ENCODE peak calls at places on chromosomes 5 and 9, in six cellular contexts. F is prostate gland; P is mesenchymal stem cell; E is cardiac fibroblast; D is choroid plexus epithelial cell; G is CD8-positive, alpha-beta T cell. I is an unnamed sample.

GRCh38 chr9:41229408-41230401 is 40.6 kb upstream of the ZNG1F start:
- DNase-seq in F (no peak), E (peak), D (peak), G (peak), P (peak), I (peak)

GRCh38 chr9:131530546-131530929 is 525 bp downstream of the UCK1 start:
- DNase-seq in D (peak), P (peak), F (peak), E (peak), G (no peak), I (no peak)

GRCh38 chr9:94868462-94868861 is 142.0 kb downstream of the AOPEP start:
- DNase-seq in E (no peak), G (no peak), P (no peak), F (no peak), D (no peak), I (peak)

GRCh38 chr5:83475540-83476469 is 4.3 kb downstream of the VCAN start:
- DNase-seq in F (no peak), D (peak), G (no peak), P (peak), E (peak), I (peak)

GRCh38 chr9:32291370-32291769 is 93.1 kb upstream of the ACO1 start:
- DNase-seq in E (no peak), G (no peak), D (no peak), P (no peak), F (no peak), I (no peak)

GRCh38 chr5:115810776-115811175 is 5.7 kb downstream of the CDO1 start:
- DNase-seq in G (no peak), P (no peak), F (no peak), D (peak), E (peak), I (peak)

GRCh38 chr9:14258156-14258555 is 55.8 kb downstream of the NFIB start:
- DNase-seq in D (peak), P (no peak), E (no peak), G (no peak), F (no peak), I (no peak)

GRCh38 chr5:1204693-1205242 is 3.4 kb downstream of the SLC6A19 start:
- DNase-seq in D (peak), E (peak), F (no peak), P (peak), G (no peak), I (peak)

GRCh38 chr9:122263699-122264349 is 816 bp downstream of the RBM18 start:
- DNase-seq in E (peak), F (no peak), G (no peak), D (peak), P (peak), I (no peak)

GRCh38 chr5:136522217-136522956 is 157.0 kb upstream of the TRPC7 start:
- DNase-seq in D (peak), F (no peak), E (no peak), P (no peak), G (no peak), I (no peak)

GRCh38 chr9:113544001-113544340 is 80.4 kb downstream of the RGS3 start:
- DNase-seq in D (no peak), F (no peak), E (no peak), P (no peak), G (no peak), I (no peak)

GRCh38 chr5:181167814-181168488 is 20.6 kb downstream of the OR2V2 start:
- DNase-seq in F (no peak), D (no peak), E (no peak), G (no peak), P (no peak), I (no peak)

GRCh38 chr9:100472725-100473261 is at the start of gene TMEFF1:
- DNase-seq in F (peak), P (peak), D (no peak), G (peak), E (no peak), I (peak)

GRCh38 chr5:13662646-13663045 is 281.8 kb downstream of the DNAH5 start:
- DNase-seq in F (no peak), E (no peak), D (no peak), P (no peak), G (no peak), I (no peak)

GRCh38 chr5:149317281-149318048 is 27.8 kb upstream of the GRPEL2 start:
- DNase-seq in D (peak), G (peak), E (peak), P (peak), F (no peak), I (peak)

GRCh38 chr9:4721736-4722135 is 19.3 kb downstream of the AK3 start:
- DNase-seq in D (no peak), E (no peak), G (no peak), F (no peak), P (no peak), I (no peak)

GRCh38 chr9:9004844-9005243 is 1205.3 kb upstream of the DMAC1 start:
- DNase-seq in E (no peak), P (no peak), D (no peak), F (no peak), G (no peak), I (no peak)

GRCh38 chr5:77683171-77683732 is 44.7 kb upstream of the OTP start:
- DNase-seq in E (peak), F (no peak), D (no peak), P (no peak), G (no peak), I (no peak)

GRCh38 chr9:87518702-87519335 is 21.2 kb downstream of the DAPK1 start:
- DNase-seq in G (no peak), F (peak), P (no peak), E (peak), D (peak), I (no peak)

GRCh38 chr9:87519415-87519989 is 21.8 kb downstream of the DAPK1 start:
- DNase-seq in F (no peak), G (no peak), D (no peak), P (no peak), E (no peak), I (no peak)

GRCh38 chr9:87524061-87524460 is 26.4 kb downstream of the DAPK1 start:
- DNase-seq in F (no peak), D (no peak), G (no peak), E (no peak), P (no peak), I (no peak)

GRCh38 chr9:87520172-87520683 is 22.6 kb downstream of the DAPK1 start:
- DNase-seq in P (no peak), G (no peak), F (no peak), D (no peak), E (no peak), I (no peak)

DNA sequence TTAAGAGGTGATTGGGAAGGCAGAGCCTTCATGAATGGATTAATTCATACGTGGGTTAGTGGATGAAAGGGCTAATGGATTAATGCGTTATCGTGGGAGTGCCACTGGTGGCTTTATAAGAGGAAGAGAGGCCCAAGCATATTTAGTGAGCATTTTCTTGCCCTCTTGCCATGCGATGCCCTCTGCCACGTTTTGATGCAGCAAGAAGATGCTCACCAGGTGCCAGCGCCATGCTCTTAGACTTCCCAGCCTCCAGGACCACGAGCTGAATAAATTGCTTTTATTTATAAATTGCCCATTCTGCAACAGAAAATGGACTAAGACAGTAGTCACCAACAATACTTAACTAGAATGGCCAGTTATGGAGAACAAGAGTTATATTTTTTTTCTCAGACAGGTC is 24.2 kb downstream of the DAPK1 start:
- DNase-seq in G (no peak), D (no peak), E (no peak), F (no peak), P (no peak), I (no peak)
- H3K4me3 ChIP-seq in G (no peak), D (no peak), E (no peak), F (no peak), P (no peak), I (no peak)

DNA sequence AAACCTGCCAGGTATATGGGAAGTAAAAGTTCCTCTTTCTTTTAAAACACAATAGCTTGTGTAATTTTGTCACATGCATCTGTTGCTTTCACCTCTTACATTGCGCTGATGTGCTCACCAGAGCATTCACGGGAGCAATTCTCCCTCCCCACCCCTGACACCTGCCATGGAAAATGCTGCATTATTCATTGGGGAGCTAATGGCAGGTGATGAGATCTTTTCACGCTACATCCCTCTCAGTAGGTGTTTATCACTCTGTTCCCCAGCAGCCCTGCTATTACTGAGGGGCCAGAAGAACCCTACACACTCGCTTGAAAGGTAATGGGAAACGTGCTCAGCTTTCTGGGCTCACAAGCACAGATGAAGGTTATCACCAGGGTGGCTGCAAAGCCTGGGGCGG is 398.0 kb downstream of the PSAT1 start:
- DNase-seq in G (no peak), D (no peak), P (no peak), E (no peak), F (no peak), I (no peak)
- H3K4me3 ChIP-seq in G (no peak), D (no peak), P (no peak), E (no peak), F (no peak), I (no peak)

DNA sequence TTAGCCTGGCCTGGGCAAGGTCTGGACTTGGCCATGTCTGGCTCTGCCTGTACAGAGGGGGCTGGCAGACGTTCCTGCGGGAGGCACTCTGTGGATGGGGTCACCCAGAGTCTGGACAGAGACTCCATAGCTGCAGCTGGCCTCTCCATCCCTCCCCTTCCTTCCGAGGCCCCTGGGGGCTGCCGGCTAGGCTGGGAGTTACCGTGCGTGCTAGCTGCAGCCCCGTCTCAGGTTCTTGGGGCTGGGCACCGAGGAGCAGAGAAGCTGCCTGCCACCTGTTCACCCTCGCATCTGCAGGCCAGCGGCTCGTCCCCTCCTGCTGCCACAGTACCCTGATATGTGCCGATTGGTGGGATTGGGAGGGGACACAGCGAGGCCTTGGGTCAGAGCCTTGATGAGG is 63.4 kb downstream of the RXRA start:
- DNase-seq in G (no peak), P (no peak), E (no peak), F (no peak), D (no peak), I (no peak)
- H3K4me3 ChIP-seq in G (no peak), P (no peak), E (no peak), F (no peak), D (no peak), I (no peak)

DNA sequence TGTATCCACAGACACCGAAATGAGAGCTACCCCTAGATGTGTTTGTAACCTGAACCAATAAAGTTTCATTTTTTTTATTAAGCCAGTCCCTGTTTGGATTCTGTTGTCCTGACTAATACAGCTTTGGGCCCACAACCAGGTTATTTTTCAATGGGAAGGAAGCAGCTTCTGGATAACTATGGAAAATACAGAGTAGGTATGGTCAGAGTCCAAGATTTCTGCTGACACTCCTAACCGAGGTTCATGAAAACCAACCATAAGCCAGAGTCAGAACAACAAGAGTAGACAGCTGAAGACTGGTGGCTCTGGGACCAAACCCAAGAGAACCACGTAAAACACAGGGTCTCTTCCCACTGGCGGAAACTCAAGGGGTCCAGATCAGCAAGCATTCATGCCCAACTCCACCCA is 10.8 kb downstream of the KLF9 start:
- DNase-seq in F (no peak), E (no peak), D (no peak), P (peak), G (peak), I (peak)
- H3K4me3 ChIP-seq in F (no peak), E (no peak), D (no peak), P (peak), G (no peak), I (no peak)

GRCh38 chr9:76472925-76473324 is 13.9 kb downstream of the GCNT1 start:
- DNase-seq in F (no peak), P (no peak), G (no peak), E (no peak), D (no peak), I (peak)
- H3K4me3 ChIP-seq in F (no peak), P (no peak), G (no peak), E (no peak), D (no peak), I (no peak)

GRCh38 chr5:96933764-96934163 is 2.1 kb upstream of the LNPEP start:
- DNase-seq in D (no peak), P (no peak), E (no peak), G (no peak), F (no peak), I (no peak)
- H3K4me3 ChIP-seq in D (peak), P (peak), E (no peak), G (peak), F (peak), I (peak)

GRCh38 chr5:124730381-124730780 is 16.1 kb downstream of the ZNF608 start:
- DNase-seq in F (no peak), G (no peak), E (no peak), P (no peak), D (no peak), I (no peak)

GRCh38 chr5:124732349-124732875 is 14.0 kb downstream of the ZNF608 start:
- DNase-seq in D (no peak), P (no peak), E (no peak), G (no peak), F (no peak), I (no peak)

GRCh38 chr5:124734574-124735168 is 11.8 kb downstream of the ZNF608 start:
- DNase-seq in E (no peak), D (no peak), G (no peak), F (no peak), P (no peak), I (no peak)

GRCh38 chr5:124735169-124735858 is 11.1 kb downstream of the ZNF608 start:
- DNase-seq in F (no peak), G (no peak), E (peak), D (peak), P (peak), I (no peak)

GRCh38 chr5:124732891-124733670 is 13.4 kb downstream of the ZNF608 start:
- DNase-seq in D (no peak), G (no peak), F (no peak), P (no peak), E (no peak), I (no peak)
- H3K4me3 ChIP-seq in D (no peak), G (no peak), F (no peak), P (no peak), E (no peak), I (no peak)

GRCh38 chr5:124922255-124922975 is 176.0 kb upstream of the ZNF608 start:
- DNase-seq in F (no peak), E (no peak), D (no peak), P (peak), G (no peak), I (no peak)
- H3K4me3 ChIP-seq in F (no peak), E (no peak), D (no peak), P (no peak), G (no peak), I (no peak)

DNA sequence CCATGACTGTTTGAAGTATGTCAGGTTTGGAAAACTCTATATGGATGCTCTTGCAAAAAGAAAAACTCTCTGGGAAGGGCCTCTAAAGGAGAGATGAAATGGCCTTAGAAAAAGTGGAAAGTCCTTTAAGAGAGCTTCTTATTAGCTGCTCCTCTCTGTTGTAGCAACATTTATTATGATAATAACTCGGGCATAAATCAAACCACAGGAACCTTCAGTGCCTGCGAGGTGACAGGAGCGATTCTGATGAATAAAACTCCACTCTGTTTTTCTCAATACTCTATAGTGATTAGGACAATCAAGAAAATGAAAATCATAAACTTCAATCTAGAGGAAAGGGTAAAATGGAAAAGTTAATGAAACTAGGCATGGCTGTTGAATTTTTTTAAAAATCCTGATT is 149.9 kb downstream of the KIAA0825 start:
- DNase-seq in P (no peak), F (no peak), E (no peak), D (no peak), G (no peak), I (no peak)
- H3K4me3 ChIP-seq in P (no peak), F (no peak), E (no peak), D (no peak), G (no peak), I (no peak)

DNA sequence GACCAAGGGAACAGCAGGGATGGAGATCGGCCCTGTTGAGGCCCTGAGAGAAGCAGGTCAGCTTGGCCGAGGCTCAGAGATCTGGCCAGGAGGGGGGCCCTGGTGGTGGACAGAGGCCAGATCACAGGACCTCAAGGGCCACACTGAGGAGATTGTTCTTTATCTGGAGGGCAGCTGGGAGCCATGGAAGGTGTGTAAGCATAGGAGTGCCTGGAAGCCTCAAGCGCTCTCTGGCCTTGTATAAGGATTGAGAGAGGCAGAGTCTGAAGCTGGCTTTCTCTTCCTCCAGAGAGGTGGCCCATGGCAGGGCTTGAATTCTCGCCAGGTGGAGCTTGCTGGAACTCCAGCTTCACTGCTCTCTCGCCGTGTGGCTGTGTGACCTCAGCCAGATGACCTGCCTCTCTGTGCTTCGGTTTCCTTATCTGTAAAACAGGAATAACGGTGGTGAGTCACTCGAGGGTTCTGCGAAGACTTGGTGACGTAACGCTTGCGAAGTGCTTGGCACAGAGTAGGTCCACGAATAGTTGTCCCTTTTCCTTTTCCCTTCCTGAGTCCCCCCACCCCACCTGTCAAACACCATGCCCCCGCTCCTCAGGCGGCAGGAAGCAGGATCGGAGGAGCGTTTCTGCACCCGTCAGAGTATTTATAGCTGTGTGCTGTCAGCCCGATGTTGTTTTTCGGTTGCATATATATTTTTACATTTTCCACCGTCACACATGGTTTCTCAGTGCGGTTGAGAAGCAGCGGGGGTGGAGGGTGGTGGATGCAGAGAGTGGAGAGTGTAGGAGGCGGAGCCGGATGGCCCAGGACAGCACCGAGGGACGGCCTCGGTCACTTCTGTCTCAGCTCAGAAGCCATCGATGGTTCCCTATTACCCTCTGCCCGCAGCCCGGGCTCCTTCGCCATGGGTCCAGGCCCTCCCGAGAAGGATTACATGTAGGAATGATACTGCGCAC is 17.0 kb upstream of the CRB2 start:
- DNase-seq in P (no peak), E (peak), G (peak), D (peak), F (no peak), I (peak)
- H3K4me3 ChIP-seq in P (no peak), E (no peak), G (peak), D (no peak), F (no peak), I (no peak)

I was measured in astrocyte of the spinal cord.